ENCODE peak calls at places on chromosomes 6 and 20, in four cellular contexts. S is HepG2, Q is K562, U is H1. O is an unnamed sample.
A peak's percentile ranks its signal among the peaks of the same experiment; 100 is the strongest.

GRCh38 chr6:38495922-38496635 is 143.7 kb downstream of the BTBD9 start:
- DNase-seq in U (no peak), Q (no peak), S (no peak), O (no peak)

GRCh38 chr6:123215211-123215610 is 219.2 kb downstream of the CLVS2 start:
- DNase-seq in S (no peak), Q (no peak), U (no peak), O (no peak)

GRCh38 chr6:14454467-14454763 is 336.8 kb downstream of the CD83 start:
- DNase-seq in Q (no peak), S (no peak), U (no peak), O (no peak)

GRCh38 chr20:35273449-35274171 is 4.3 kb downstream of the MMP24OS start:
- DNase-seq in U (no peak), S (no peak), Q (no peak), O (no peak)

GRCh38 chr6:32991972-32992371 is 17.4 kb downstream of the HLA-DOA start:
- DNase-seq in U (no peak), Q (no peak), S (no peak), O (no peak)

GRCh38 chr6:63598001-63598250 is 25.6 kb downstream of the LOC128125822 start:
- DNase-seq in Q (no peak), U (no peak), S (no peak), O (no peak)

GRCh38 chr6:85865665-85866372 is 223.1 kb upstream of the SYNCRIP start:
- DNase-seq in U (no peak), S (peak; percentile 74), Q (no peak), O (no peak)

GRCh38 chr6:32194825-32195651 is 2.6 kb upstream of the GPSM3 start:
- DNase-seq in U (no peak), S (no peak), Q (no peak), O (no peak)

GRCh38 chr20:32574296-32575226 is 10.6 kb downstream of the NOL4L start:
- DNase-seq in S (no peak), Q (peak; percentile 81), U (no peak), O (no peak)

GRCh38 chr6:20542927-20543602 is 8.8 kb downstream of the CDKAL1 start:
- DNase-seq in S (peak; percentile 76), Q (no peak), U (no peak), O (peak; percentile 85)

GRCh38 chr6:155630085-155630484 is 174.4 kb upstream of the NOX3 start:
- DNase-seq in S (no peak), Q (no peak), U (no peak), O (no peak)

GRCh38 chr20:38177201-38177600 is 12.1 kb upstream of the TGM2 start:
- DNase-seq in S (no peak), Q (no peak), U (no peak), O (no peak)

GRCh38 chr20:49794336-49795124 is 18.1 kb upstream of the SLC9A8 start:
- DNase-seq in Q (no peak), U (no peak), S (no peak), O (no peak)

GRCh38 chr20:35345189-35345588 is 53.0 kb upstream of the FAM83C start:
- DNase-seq in S (no peak), Q (no peak), U (no peak), O (no peak)

GRCh38 chr20:2807019-2807418 is 6.6 kb upstream of the CPXM1 start:
- DNase-seq in Q (no peak), S (no peak), U (no peak), O (no peak)

GRCh38 chr6:131182991-131183425 is 47.7 kb downstream of the AKAP7 start:
- DNase-seq in Q (no peak), U (peak; percentile 65), S (peak; percentile 35), O (no peak)

GRCh38 chr6:41630069-41630468 is 8.2 kb upstream of the MDFI start:
- DNase-seq in S (no peak), Q (no peak), U (no peak), O (no peak)

DNA sequence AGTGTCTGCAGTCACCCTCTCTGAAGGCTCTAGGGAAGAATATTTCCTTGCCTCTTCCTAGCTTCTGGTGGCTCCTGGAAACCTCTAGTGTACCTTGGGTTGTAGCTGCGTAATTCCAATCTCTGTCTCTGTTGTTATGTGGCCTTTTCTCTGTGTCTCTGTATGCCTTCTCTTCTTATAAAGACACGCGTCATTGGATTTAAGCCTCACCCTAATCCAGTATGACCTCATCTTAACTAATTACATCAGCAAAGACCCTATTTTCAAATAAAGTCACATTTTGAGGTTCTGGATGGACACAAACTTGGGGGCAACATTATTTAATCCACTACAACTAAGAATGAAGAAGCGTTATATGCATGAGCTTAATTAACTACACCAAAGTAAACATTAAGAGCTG is 111.4 kb upstream of the ZNF184 start:
- DNase-seq in U (no peak), Q (no peak), S (no peak), O (no peak)
- H3K9ac ChIP-seq in U (no peak overlapping the region), Q (peak overlapping the region; percentile 55), S (no peak overlapping the region), O (no peak overlapping the region)

GRCh38 chr20:61534346-61534745 is 282.3 kb downstream of the CDH4 start:
- DNase-seq in S (no peak), Q (no peak), U (no peak), O (no peak)
- TF ChIP-seq BRCA1 in S (no peak), Q (no peak), U (no peak), O (no peak)

DNA sequence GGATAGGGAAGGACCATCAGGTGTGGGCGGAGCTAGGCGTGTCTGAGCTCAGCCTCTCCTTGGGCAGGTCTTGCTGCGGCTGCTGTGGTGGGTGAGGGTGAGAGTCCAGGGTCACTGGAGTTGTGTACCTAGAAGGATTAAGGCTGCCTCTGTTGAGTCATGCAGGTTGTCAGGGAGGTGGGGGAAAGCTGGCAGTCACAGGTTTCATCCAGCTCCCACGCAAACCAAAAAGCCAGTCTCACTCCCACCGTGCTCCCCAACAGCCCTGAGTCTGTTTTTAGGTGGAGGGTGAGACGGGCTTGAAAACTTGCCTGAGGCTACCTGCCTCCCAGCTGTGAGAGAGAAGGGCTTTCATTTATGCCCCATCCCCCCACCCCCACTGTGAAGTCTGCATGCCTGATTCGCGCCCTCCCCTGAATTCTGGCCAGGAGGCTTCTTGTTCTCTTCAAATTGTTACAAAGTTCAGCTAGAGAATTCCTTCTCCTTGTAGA is 161.5 kb downstream of the MYLK4 start:
- DNase-seq in S (peak; percentile 36), Q (no peak), U (no peak), O (no peak)
- H3K9ac ChIP-seq in S (no peak overlapping the region), Q (no peak overlapping the region), U (no peak overlapping the region), O (no peak overlapping the region)

GRCh38 chr20:8116067-8116811 is 15.8 kb upstream of the PLCB1 start:
- DNase-seq in S (peak; percentile 30), U (no peak), Q (no peak), O (no peak)
- TF ChIP-seq BRCA1 in S (no peak), U (no peak), Q (no peak), O (no peak)

GRCh38 chr6:13012977-13013680 is 296.6 kb downstream of the PHACTR1 start:
- DNase-seq in S (no peak), Q (no peak), U (peak; percentile 82), O (no peak)
- H3K9ac ChIP-seq in S (no peak overlapping the region), Q (no peak overlapping the region), U (no peak overlapping the region), O (no peak overlapping the region)

DNA sequence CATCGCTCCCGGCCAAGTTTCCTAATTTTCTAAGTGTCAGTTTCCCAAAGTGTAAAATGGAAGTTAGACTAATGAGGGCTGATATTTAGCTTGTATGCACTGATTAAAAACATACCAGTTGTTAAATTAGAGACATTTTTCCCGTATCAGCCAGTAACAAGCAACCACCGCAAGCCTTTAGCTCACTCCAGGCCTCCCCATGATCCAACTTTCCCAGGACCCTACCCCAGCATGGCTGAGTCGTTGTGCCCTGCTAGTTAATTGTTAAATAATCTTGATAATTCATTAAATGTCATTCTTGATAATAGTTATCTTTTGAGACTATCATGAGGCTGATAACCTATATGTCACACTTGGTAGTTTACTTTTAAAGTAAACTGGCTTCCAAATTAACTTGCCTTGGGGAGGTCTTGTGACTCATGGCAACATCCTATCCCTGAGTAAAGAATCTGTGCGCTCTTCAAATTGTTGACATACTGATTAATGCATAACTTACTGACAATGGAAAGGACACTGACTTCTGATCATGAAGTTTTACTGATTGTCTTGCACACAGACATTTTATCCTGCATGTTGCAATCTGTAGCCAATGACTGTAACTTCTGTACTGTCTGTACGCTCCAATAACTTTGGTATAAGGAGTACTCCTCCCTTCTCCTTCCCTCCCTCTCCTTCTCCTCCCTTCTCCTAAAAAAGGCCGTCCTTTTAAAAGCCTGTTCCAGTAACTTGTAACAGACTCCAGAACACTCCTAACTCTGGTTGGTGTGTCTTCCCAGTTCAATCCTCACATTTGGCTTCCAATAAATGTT is 6.3 kb upstream of the GTF3C6 start:
- DNase-seq in S (peak; percentile 96), U (no peak), Q (no peak), O (no peak)
- TF ChIP-seq BRCA1 in S (no peak), U (no peak), Q (no peak), O (no peak)